ENCODE peak calls at places on chromosomes 3 and 15, in ten cellular contexts. One of them, this sample, is unnamed.
A peak's percentile ranks its signal among the peaks of the same experiment; 100 is the strongest.

GRCh38 chr15:97561529-97561928 is 399.0 kb upstream of the ARRDC4 start:
- DNase-seq in HL-60: no peak
- DNase-seq in cardiac muscle cell: no peak
- DNase-seq in AG04450: no peak
- DNase-seq in esophagus muscularis mucosa: no peak
- DNase-seq in right lobe of liver: no peak
- DNase-seq in astrocyte of the spinal cord: no peak
- DNase-seq in upper lobe of right lung: no peak
- DNase-seq in breast epithelium: no peak
- DNase-seq in heart right ventricle: no peak
- DNase-seq in this sample: no peak

GRCh38 chr3:160973067-160973466 is 132.1 kb downstream of the B3GALNT1 start:
- DNase-seq in breast epithelium: no peak
- DNase-seq in AG04450: no peak
- DNase-seq in heart right ventricle: no peak
- DNase-seq in cardiac muscle cell: no peak
- DNase-seq in HL-60: no peak
- DNase-seq in upper lobe of right lung: no peak
- DNase-seq in right lobe of liver: no peak
- DNase-seq in astrocyte of the spinal cord: no peak
- DNase-seq in esophagus muscularis mucosa: no peak
- DNase-seq in this sample: no peak

GRCh38 chr3:23669541-23670255 is 136.1 kb upstream of the UBE2E1 start:
- DNase-seq in upper lobe of right lung: no peak
- DNase-seq in astrocyte of the spinal cord: no peak
- DNase-seq in esophagus muscularis mucosa: no peak
- DNase-seq in heart right ventricle: no peak
- DNase-seq in AG04450: no peak
- DNase-seq in cardiac muscle cell: no peak
- DNase-seq in breast epithelium: no peak
- DNase-seq in right lobe of liver: no peak
- DNase-seq in HL-60: no peak
- DNase-seq in this sample: no peak

GRCh38 chr15:64566629-64567427 is 106.5 kb downstream of the ZNF609 start:
- DNase-seq in AG04450: no peak
- DNase-seq in astrocyte of the spinal cord: no peak
- DNase-seq in esophagus muscularis mucosa: no peak
- DNase-seq in breast epithelium: no peak
- DNase-seq in heart right ventricle: no peak
- DNase-seq in right lobe of liver: no peak
- DNase-seq in HL-60: no peak
- DNase-seq in upper lobe of right lung: no peak
- DNase-seq in cardiac muscle cell: no peak
- DNase-seq in this sample: no peak

GRCh38 chr3:42118762-42119361 is 27.7 kb downstream of the TRAK1 start:
- DNase-seq in esophagus muscularis mucosa: no peak
- DNase-seq in astrocyte of the spinal cord: peak; percentile 50
- DNase-seq in heart right ventricle: no peak
- DNase-seq in AG04450: no peak
- DNase-seq in cardiac muscle cell: peak; percentile 37
- DNase-seq in HL-60: no peak
- DNase-seq in right lobe of liver: no peak
- DNase-seq in breast epithelium: no peak
- DNase-seq in upper lobe of right lung: no peak
- DNase-seq in this sample: peak; percentile 86

GRCh38 chr15:80010131-80010673 is 39.2 kb upstream of the BCL2A1 start:
- DNase-seq in AG04450: no peak
- DNase-seq in astrocyte of the spinal cord: peak; percentile 8
- DNase-seq in breast epithelium: no peak
- DNase-seq in heart right ventricle: no peak
- DNase-seq in upper lobe of right lung: no peak
- DNase-seq in esophagus muscularis mucosa: no peak
- DNase-seq in HL-60: no peak
- DNase-seq in cardiac muscle cell: peak; percentile 10
- DNase-seq in right lobe of liver: no peak
- DNase-seq in this sample: peak; percentile 77

GRCh38 chr3:177904661-177905060 is 631.6 kb upstream of the KCNMB2 start:
- DNase-seq in right lobe of liver: no peak
- DNase-seq in cardiac muscle cell: peak; percentile 49
- DNase-seq in HL-60: no peak
- DNase-seq in upper lobe of right lung: no peak
- DNase-seq in esophagus muscularis mucosa: no peak
- DNase-seq in AG04450: no peak
- DNase-seq in astrocyte of the spinal cord: no peak
- DNase-seq in breast epithelium: no peak
- DNase-seq in heart right ventricle: no peak
- DNase-seq in this sample: no peak

GRCh38 chr3:186772886-186773417 is 10.4 kb upstream of the EIF4A2 start:
- DNase-seq in cardiac muscle cell: peak; percentile 49
- DNase-seq in breast epithelium: peak; percentile 60
- DNase-seq in upper lobe of right lung: peak; percentile 88
- DNase-seq in HL-60: peak; percentile 82
- DNase-seq in heart right ventricle: peak; percentile 70
- DNase-seq in esophagus muscularis mucosa: peak; percentile 94
- DNase-seq in AG04450: no peak
- DNase-seq in right lobe of liver: peak; percentile 74
- DNase-seq in astrocyte of the spinal cord: no peak
- DNase-seq in this sample: peak; percentile 90

GRCh38 chr15:45641374-45641778 is 6.5 kb downstream of the SQOR start:
- DNase-seq in esophagus muscularis mucosa: no peak
- DNase-seq in breast epithelium: no peak
- DNase-seq in AG04450: peak; percentile 90
- DNase-seq in HL-60: peak; percentile 59
- DNase-seq in upper lobe of right lung: no peak
- DNase-seq in right lobe of liver: peak; percentile 64
- DNase-seq in cardiac muscle cell: peak; percentile 87
- DNase-seq in astrocyte of the spinal cord: peak; percentile 77
- DNase-seq in heart right ventricle: no peak
- DNase-seq in this sample: no peak

GRCh38 chr3:126528800-126529541 is 5.0 kb downstream of the CHST13 start:
- DNase-seq in esophagus muscularis mucosa: no peak
- DNase-seq in AG04450: no peak
- DNase-seq in upper lobe of right lung: peak; percentile 53
- DNase-seq in HL-60: peak; percentile 84
- DNase-seq in heart right ventricle: peak; percentile 47
- DNase-seq in right lobe of liver: peak; percentile 90
- DNase-seq in breast epithelium: no peak
- DNase-seq in cardiac muscle cell: peak; percentile 53
- DNase-seq in astrocyte of the spinal cord: no peak
- DNase-seq in this sample: no peak

GRCh38 chr3:52453496-52454234 is at the start of gene TNNC1:
- DNase-seq in upper lobe of right lung: peak; percentile 81
- DNase-seq in right lobe of liver: no peak
- DNase-seq in cardiac muscle cell: no peak
- DNase-seq in heart right ventricle: peak; percentile 72
- DNase-seq in breast epithelium: no peak
- DNase-seq in HL-60: no peak
- DNase-seq in astrocyte of the spinal cord: no peak
- DNase-seq in esophagus muscularis mucosa: no peak
- DNase-seq in AG04450: no peak
- DNase-seq in this sample: no peak

GRCh38 chr15:35667908-35668307 is 121.9 kb upstream of the DPH6 start:
- DNase-seq in right lobe of liver: no peak
- DNase-seq in heart right ventricle: no peak
- DNase-seq in AG04450: no peak
- DNase-seq in HL-60: no peak
- DNase-seq in upper lobe of right lung: no peak
- DNase-seq in cardiac muscle cell: no peak
- DNase-seq in esophagus muscularis mucosa: no peak
- DNase-seq in breast epithelium: no peak
- DNase-seq in astrocyte of the spinal cord: no peak
- DNase-seq in this sample: no peak

GRCh38 chr15:100695048-100695447 is 92.7 kb downstream of the ASB7 start:
- DNase-seq in breast epithelium: no peak
- DNase-seq in upper lobe of right lung: no peak
- DNase-seq in AG04450: no peak
- DNase-seq in astrocyte of the spinal cord: no peak
- DNase-seq in esophagus muscularis mucosa: no peak
- DNase-seq in HL-60: no peak
- DNase-seq in cardiac muscle cell: peak; percentile 63
- DNase-seq in heart right ventricle: no peak
- DNase-seq in right lobe of liver: no peak
- DNase-seq in this sample: no peak

GRCh38 chr3:128618398-128618726 is 32.3 kb downstream of the RPN1 start:
- DNase-seq in upper lobe of right lung: no peak
- DNase-seq in breast epithelium: no peak
- DNase-seq in right lobe of liver: no peak
- DNase-seq in cardiac muscle cell: no peak
- DNase-seq in AG04450: no peak
- DNase-seq in HL-60: no peak
- DNase-seq in heart right ventricle: no peak
- DNase-seq in astrocyte of the spinal cord: no peak
- DNase-seq in esophagus muscularis mucosa: no peak
- DNase-seq in this sample: no peak

DNA sequence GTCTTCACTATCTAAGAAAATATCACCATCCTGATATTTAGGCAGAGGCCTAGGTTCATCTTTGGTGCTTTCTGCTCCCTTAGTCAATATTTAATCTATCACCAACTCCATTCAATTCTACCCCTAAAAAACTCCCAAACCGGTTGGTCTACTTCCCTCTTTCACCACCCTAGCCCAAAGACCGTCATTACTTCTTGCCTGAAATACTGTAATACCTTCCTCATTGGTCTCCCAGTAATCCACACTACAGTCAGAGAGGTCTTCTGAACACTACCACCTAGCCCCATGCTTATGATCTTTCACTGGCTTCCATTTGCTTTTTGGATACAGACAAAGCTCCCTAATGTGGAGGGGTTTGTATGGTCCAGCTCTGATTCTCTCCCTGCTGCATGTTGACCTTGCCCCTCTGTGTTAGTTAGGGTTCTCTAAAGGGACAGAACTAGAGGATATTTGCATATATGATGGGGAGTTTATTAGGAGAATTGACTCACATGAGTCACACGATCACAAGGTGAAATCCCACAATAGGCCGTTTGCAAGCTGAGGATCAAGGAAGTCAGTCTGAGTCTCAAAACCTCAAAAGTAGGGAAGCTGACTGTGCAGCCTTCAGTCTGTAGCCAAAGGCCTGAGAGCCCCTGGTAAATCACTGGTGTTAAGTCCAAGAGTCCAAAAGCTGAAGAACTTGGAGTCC is 36.4 kb upstream of the ATP2C1 start:
- DNase-seq in right lobe of liver: no peak
- DNase-seq in upper lobe of right lung: no peak
- DNase-seq in cardiac muscle cell: no peak
- DNase-seq in esophagus muscularis mucosa: no peak
- DNase-seq in breast epithelium: no peak
- DNase-seq in HL-60: no peak
- DNase-seq in astrocyte of the spinal cord: no peak
- DNase-seq in AG04450: no peak
- DNase-seq in heart right ventricle: no peak
- DNase-seq in this sample: peak; percentile 64
- H3K4me3 ChIP-seq in right lobe of liver: no peak overlapping the region
- H3K4me3 ChIP-seq in upper lobe of right lung: no peak overlapping the region
- H3K4me3 ChIP-seq in cardiac muscle cell: no peak overlapping the region
- H3K4me3 ChIP-seq in esophagus muscularis mucosa: no peak overlapping the region
- H3K4me3 ChIP-seq in breast epithelium: no peak overlapping the region
- H3K4me3 ChIP-seq in HL-60: no peak overlapping the region
- H3K4me3 ChIP-seq in astrocyte of the spinal cord: no peak overlapping the region
- H3K4me3 ChIP-seq in AG04450: no peak overlapping the region
- H3K4me3 ChIP-seq in heart right ventricle: no peak overlapping the region
- H3K4me3 ChIP-seq in this sample: peak overlapping the region; percentile 16

GRCh38 chr3:155854147-155854940 is at the start of gene SLC33A1:
- DNase-seq in esophagus muscularis mucosa: peak; percentile 100
- DNase-seq in heart right ventricle: peak; percentile 98
- DNase-seq in HL-60: peak; percentile 99
- DNase-seq in upper lobe of right lung: peak; percentile 100
- DNase-seq in astrocyte of the spinal cord: peak; percentile 100
- DNase-seq in breast epithelium: peak; percentile 99
- DNase-seq in AG04450: peak; percentile 98
- DNase-seq in right lobe of liver: peak; percentile 100
- DNase-seq in cardiac muscle cell: peak; percentile 100
- DNase-seq in this sample: peak; percentile 100

GRCh38 chr3:155847993-155848392 is 6.2 kb downstream of the SLC33A1 start:
- DNase-seq in astrocyte of the spinal cord: no peak
- DNase-seq in AG04450: no peak
- DNase-seq in heart right ventricle: no peak
- DNase-seq in cardiac muscle cell: no peak
- DNase-seq in esophagus muscularis mucosa: no peak
- DNase-seq in breast epithelium: no peak
- DNase-seq in upper lobe of right lung: no peak
- DNase-seq in HL-60: no peak
- DNase-seq in right lobe of liver: no peak
- DNase-seq in this sample: no peak

GRCh38 chr3:155853214-155854146 is 747 bp downstream of the SLC33A1 start:
- DNase-seq in cardiac muscle cell: peak; percentile 41
- DNase-seq in right lobe of liver: no peak
- DNase-seq in esophagus muscularis mucosa: no peak
- DNase-seq in heart right ventricle: peak; percentile 30
- DNase-seq in upper lobe of right lung: peak; percentile 73
- DNase-seq in AG04450: no peak
- DNase-seq in breast epithelium: no peak
- DNase-seq in HL-60: no peak
- DNase-seq in astrocyte of the spinal cord: no peak
- DNase-seq in this sample: peak; percentile 61
- TF ChIP-seq CTCF in cardiac muscle cell: no peak
- TF ChIP-seq CTCF in right lobe of liver: peak; percentile 15
- TF ChIP-seq CTCF in esophagus muscularis mucosa: peak; percentile 5
- TF ChIP-seq CTCF in heart right ventricle: peak; percentile 17
- TF ChIP-seq CTCF in upper lobe of right lung: peak; percentile 8
- TF ChIP-seq CTCF in AG04450: no peak
- TF ChIP-seq CTCF in breast epithelium: no peak
- TF ChIP-seq CTCF in HL-60: no peak
- TF ChIP-seq CTCF in astrocyte of the spinal cord: no peak
- TF ChIP-seq CTCF in this sample: no peak

GRCh38 chr3:101134331-101134730 is 141.1 kb upstream of the ABI3BP start:
- DNase-seq in breast epithelium: no peak
- DNase-seq in right lobe of liver: no peak
- DNase-seq in AG04450: no peak
- DNase-seq in heart right ventricle: no peak
- DNase-seq in HL-60: no peak
- DNase-seq in cardiac muscle cell: no peak
- DNase-seq in astrocyte of the spinal cord: no peak
- DNase-seq in esophagus muscularis mucosa: no peak
- DNase-seq in upper lobe of right lung: no peak
- DNase-seq in this sample: no peak
- H3K4me3 ChIP-seq in breast epithelium: no peak overlapping the region
- H3K4me3 ChIP-seq in right lobe of liver: no peak overlapping the region
- H3K4me3 ChIP-seq in AG04450: no peak overlapping the region
- H3K4me3 ChIP-seq in heart right ventricle: no peak overlapping the region
- H3K4me3 ChIP-seq in HL-60: no peak overlapping the region
- H3K4me3 ChIP-seq in cardiac muscle cell: no peak overlapping the region
- H3K4me3 ChIP-seq in astrocyte of the spinal cord: no peak overlapping the region
- H3K4me3 ChIP-seq in esophagus muscularis mucosa: no peak overlapping the region
- H3K4me3 ChIP-seq in upper lobe of right lung: no peak overlapping the region
- H3K4me3 ChIP-seq in this sample: no peak overlapping the region

GRCh38 chr3:65422154-65422553 is 616.6 kb downstream of the MAGI1 start:
- DNase-seq in right lobe of liver: no peak
- DNase-seq in esophagus muscularis mucosa: no peak
- DNase-seq in cardiac muscle cell: no peak
- DNase-seq in breast epithelium: no peak
- DNase-seq in astrocyte of the spinal cord: no peak
- DNase-seq in upper lobe of right lung: no peak
- DNase-seq in heart right ventricle: no peak
- DNase-seq in HL-60: no peak
- DNase-seq in AG04450: no peak
- DNase-seq in this sample: no peak

DNA sequence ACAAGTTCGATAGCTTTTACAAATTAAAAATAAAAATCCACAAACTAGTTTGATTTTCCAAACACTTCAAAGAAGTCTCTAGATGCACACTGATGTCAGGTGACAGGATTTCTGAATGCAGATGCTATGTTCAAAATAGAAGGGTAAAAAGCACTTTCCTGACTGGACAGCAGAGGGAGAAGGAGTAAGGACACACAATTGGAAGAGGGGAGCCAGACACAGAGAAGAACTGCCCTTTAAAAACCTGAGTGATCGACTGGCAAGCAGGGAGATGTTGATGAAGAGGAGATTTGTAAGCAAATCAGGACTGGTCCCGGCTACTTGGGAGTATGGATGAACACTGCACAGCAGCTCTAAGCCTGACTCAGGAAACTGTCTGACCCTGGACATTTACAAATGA is 612.8 kb downstream of the MAGI1 start:
- DNase-seq in upper lobe of right lung: no peak
- DNase-seq in right lobe of liver: no peak
- DNase-seq in cardiac muscle cell: peak; percentile 32
- DNase-seq in esophagus muscularis mucosa: no peak
- DNase-seq in heart right ventricle: no peak
- DNase-seq in breast epithelium: no peak
- DNase-seq in astrocyte of the spinal cord: peak; percentile 26
- DNase-seq in HL-60: no peak
- DNase-seq in AG04450: no peak
- DNase-seq in this sample: no peak
- TF ChIP-seq CTCF in upper lobe of right lung: peak; percentile 11
- TF ChIP-seq CTCF in right lobe of liver: peak; percentile 24
- TF ChIP-seq CTCF in cardiac muscle cell: peak; percentile 54
- TF ChIP-seq CTCF in esophagus muscularis mucosa: peak; percentile 27
- TF ChIP-seq CTCF in heart right ventricle: peak; percentile 52
- TF ChIP-seq CTCF in breast epithelium: no peak
- TF ChIP-seq CTCF in astrocyte of the spinal cord: peak; percentile 57
- TF ChIP-seq CTCF in HL-60: no peak
- TF ChIP-seq CTCF in AG04450: peak; percentile 73
- TF ChIP-seq CTCF in this sample: no peak